ENCODE peak calls at places on chromosomes 5 and 9, in seven cellular contexts. M, D, G, X, J, A and N are unnamed samples.

GRCh38 chr5:132364319-132364718 is 5.2 kb upstream of the SLC22A5 start:
- DNase-seq in M (no peak), X (peak), G (no peak), A (no peak), D (peak), J (no peak), N (no peak)

GRCh38 chr5:68193481-68194036 is 22.0 kb upstream of the PIK3R1 start:
- DNase-seq in G (no peak), M (no peak), J (no peak), D (no peak), A (no peak), X (peak), N (no peak)

GRCh38 chr5:55306641-55307382 is 682 bp downstream of the DHX29 start:
- DNase-seq in G (no peak), X (peak), J (no peak), A (peak), M (no peak), D (no peak), N (no peak)

GRCh38 chr5:151085517-151086031 is 4.7 kb upstream of the TNIP1 start:
- DNase-seq in G (no peak), A (peak), M (no peak), D (no peak), J (no peak), X (peak), N (no peak)

GRCh38 chr5:101976933-101977332 is 319.2 kb downstream of the SLCO4C1 start:
- DNase-seq in X (peak), G (no peak), J (no peak), A (no peak), M (no peak), D (no peak), N (no peak)

GRCh38 chr5:41883243-41883642 is 13.0 kb upstream of the OXCT1 start:
- DNase-seq in A (no peak), J (no peak), M (no peak), D (no peak), G (no peak), X (no peak), N (no peak)

GRCh38 chr5:154176191-154176590 is 14.3 kb upstream of the GALNT10 start:
- DNase-seq in D (no peak), J (no peak), M (no peak), X (no peak), G (no peak), A (no peak), N (no peak)

GRCh38 chr9:81665514-81665838 is 23.9 kb downstream of the TLE1 start:
- DNase-seq in M (no peak), X (no peak), D (no peak), A (no peak), J (peak), G (no peak), N (no peak)

GRCh38 chr9:69822091-69822750 is 1.6 kb downstream of the CFAP95 start:
- DNase-seq in G (no peak), X (peak), J (no peak), A (no peak), D (no peak), M (no peak), N (no peak)

GRCh38 chr5:171295801-171296200 is 13.2 kb upstream of the TLX3 start:
- DNase-seq in G (no peak), J (no peak), X (peak), D (no peak), M (no peak), A (no peak), N (no peak)

GRCh38 chr5:134103397-134103796 is 11.1 kb upstream of the TCF7 start:
- DNase-seq in A (no peak), D (no peak), X (no peak), J (no peak), G (no peak), M (no peak), N (no peak)

GRCh38 chr9:1460143-1460769 is 410.1 kb downstream of the DMRT2 start:
- DNase-seq in M (no peak), D (no peak), A (peak), J (no peak), G (no peak), X (peak), N (no peak)

GRCh38 chr5:140710899-140711552 is 10.8 kb downstream of the ZMAT2 start:
- DNase-seq in G (peak), A (peak), D (peak), J (peak), X (peak), M (peak), N (peak)

GRCh38 chr9:135975834-135976233 is 14.7 kb upstream of the UBAC1 start:
- DNase-seq in A (no peak), D (no peak), J (no peak), G (no peak), M (no peak), X (no peak), N (no peak)
- TF ChIP-seq CTCF in A (no peak), D (no peak), J (no peak), G (no peak), M (no peak), X (no peak), N (no peak)

GRCh38 chr9:129719135-129719534 is 33.7 kb downstream of the PTGES start:
- DNase-seq in M (no peak), G (no peak), A (no peak), X (no peak), J (no peak), D (no peak), N (no peak)
- TF ChIP-seq CTCF in M (no peak), G (no peak), A (no peak), X (peak), J (no peak), D (no peak), N (no peak)

GRCh38 chr5:145838276-145838675 is 3.1 kb upstream of the PRELID2 start:
- DNase-seq in G (no peak), X (no peak), J (no peak), A (no peak), D (no peak), M (no peak), N (no peak)
- TF ChIP-seq CTCF in G (no peak), X (no peak), J (no peak), A (no peak), D (no peak), M (no peak), N (no peak)

GRCh38 chr9:136171009-136171800 is 33.7 kb downstream of the LHX3 start:
- DNase-seq in M (no peak), X (no peak), G (no peak), D (no peak), A (no peak), J (peak), N (no peak)

GRCh38 chr9:136169495-136169894 is 35.4 kb downstream of the LHX3 start:
- DNase-seq in M (no peak), A (no peak), X (no peak), D (no peak), G (no peak), J (no peak), N (no peak)

GRCh38 chr9:136172412-136173079 is 32.4 kb downstream of the LHX3 start:
- DNase-seq in J (peak), D (no peak), A (no peak), X (no peak), G (no peak), M (no peak), N (no peak)

GRCh38 chr9:136171801-136172411 is 33.0 kb downstream of the LHX3 start:
- DNase-seq in X (no peak), A (no peak), G (no peak), J (no peak), M (no peak), D (no peak), N (no peak)

DNA sequence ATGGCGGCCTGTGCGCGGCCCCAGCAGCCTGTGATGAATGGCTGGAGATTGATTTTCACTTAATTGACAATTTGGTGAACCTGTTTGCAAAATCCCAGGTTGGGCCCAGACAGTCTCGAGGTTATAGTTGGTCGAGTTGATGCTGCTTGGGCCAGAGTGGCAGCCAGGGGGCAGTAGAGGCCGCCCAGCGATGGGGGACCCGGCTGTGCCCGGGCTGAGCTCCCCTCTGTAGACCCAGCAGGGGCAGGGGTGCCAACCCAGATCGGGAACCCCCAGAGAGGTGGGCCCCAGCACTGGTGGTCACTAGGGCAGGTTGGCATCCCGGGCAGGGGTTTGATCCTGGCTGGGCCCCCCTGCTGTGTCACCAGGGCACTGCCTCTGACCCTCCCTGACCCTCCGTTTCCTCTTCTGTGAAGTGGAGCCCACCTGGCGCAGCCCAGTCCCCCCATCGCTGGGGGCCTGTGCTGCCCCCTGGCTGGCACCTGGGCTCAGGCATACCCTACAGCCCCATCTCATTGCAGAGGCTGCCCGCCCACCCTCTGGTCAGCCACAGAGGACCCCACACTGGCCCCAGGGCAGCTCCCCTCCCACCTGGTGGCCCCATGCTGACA is 34.5 kb downstream of the LHX3 start:
- DNase-seq in G (peak), J (peak), A (peak), D (no peak), M (peak), X (no peak), N (no peak)
- TF ChIP-seq CTCF in G (peak), J (peak), A (peak), D (peak), M (peak), X (peak), N (peak)

DNA sequence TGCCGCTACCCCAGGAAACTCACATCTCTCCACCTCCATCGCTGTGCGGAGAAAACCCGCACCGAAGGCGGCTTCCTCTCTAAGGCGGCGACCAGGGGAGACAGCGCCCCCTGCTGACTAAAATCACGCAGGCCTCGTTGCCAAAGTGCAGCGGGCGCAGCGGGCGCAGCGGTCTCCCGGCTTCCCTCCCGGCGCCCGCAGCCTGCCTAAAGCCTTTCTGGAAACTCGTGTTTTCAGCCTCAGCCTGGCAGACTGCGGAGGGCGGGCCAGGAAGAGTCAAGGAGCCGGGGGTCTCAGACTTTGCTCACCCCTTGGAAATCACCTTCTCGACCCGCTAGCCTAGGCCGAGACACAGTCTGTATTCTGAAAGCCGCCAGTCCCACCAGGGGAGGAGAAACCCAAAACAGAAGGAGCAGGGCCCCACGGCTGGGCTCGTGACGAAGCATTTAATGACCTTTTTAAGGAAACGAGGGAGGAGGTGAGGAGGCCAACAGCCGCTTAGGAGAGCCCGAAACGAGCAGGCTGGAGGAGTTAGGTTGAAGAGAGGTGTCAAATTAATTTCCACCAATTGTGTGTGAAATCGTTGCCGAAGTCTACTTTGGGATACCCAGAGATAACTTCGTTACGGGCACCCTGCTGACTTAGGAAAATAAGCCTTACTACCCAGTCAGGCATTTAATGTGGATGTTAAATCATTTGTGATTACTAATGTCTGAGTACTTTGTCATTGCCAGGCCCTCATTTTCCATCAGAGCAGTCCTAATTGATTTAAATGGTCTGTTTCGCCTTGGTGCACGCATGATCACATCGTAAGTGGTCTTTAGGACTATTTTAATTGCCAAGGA is 7.3 kb upstream of the FOXB2 start:
- DNase-seq in A (peak), G (no peak), M (no peak), J (peak), D (no peak), X (no peak), N (no peak)
- TF ChIP-seq CTCF in A (peak), G (no peak), M (peak), J (peak), D (peak), X (peak), N (peak)

DNA sequence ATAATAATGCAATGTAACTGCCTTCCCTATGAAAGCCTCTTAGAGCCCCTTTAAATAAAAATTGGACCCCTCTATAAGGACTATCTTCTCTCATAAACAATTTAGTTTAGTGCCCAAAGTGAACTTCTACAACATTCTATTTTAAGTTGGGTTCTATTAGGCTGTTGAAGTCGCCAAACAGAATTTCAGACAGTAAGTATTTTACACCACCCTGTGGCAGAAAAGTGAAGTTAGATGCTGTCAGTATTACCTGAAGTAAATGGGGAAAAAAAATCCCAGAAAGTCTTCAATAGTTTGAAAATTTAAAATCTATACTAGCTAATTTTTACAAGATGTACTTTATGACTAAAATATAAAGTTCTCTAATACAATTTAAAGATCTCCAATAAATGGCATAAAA is 29.5 kb downstream of the CAAP1 start:
- DNase-seq in M (no peak), D (no peak), A (no peak), G (no peak), X (no peak), J (no peak), N (no peak)
- TF ChIP-seq CTCF in M (no peak), D (peak), A (no peak), G (no peak), X (peak), J (no peak), N (peak)